ENCODE peak calls at places on chromosomes 16 and 17, in four cellular contexts. A is stimulated activated CD8-positive, alpha-beta memory T cell treated with anti-CD3 and anti-CD28 coated beads, Interleukin-4, amount 100 ng/mL, for 24 hours; X is AG20443; E is Caco-2. U is an unnamed sample.

GRCh38 chr16:68197250-68197649 is 38.7 kb downstream of the ESRP2 start:
- DNase-seq in E (no peak), X (no peak), A (no peak), U (no peak)

GRCh38 chr17:10574324-10574723 is 24.9 kb upstream of the MYH2 start:
- DNase-seq in X (no peak), E (no peak), A (no peak), U (no peak)

GRCh38 chr16:2475413-2476344 is 752 bp downstream of the TBC1D24 start:
- DNase-seq in A (no peak), E (peak), X (no peak), U (no peak)

GRCh38 chr16:35525979-35526590 is 2066.7 kb downstream of the TP53TG3F start:
- DNase-seq in E (no peak), X (no peak), A (no peak), U (no peak)

GRCh38 chr16:6160871-6161270 is 1063.3 kb upstream of the EEF2KMT start:
- DNase-seq in X (no peak), A (no peak), E (no peak), U (no peak)

GRCh38 chr17:77602062-77602746 is 356.3 kb upstream of the TNRC6C start:
- DNase-seq in X (peak), E (no peak), A (no peak), U (peak)

GRCh38 chr16:17396762-17397498 is 73.8 kb downstream of the XYLT1 start:
- DNase-seq in E (no peak), X (no peak), A (no peak), U (no peak)

GRCh38 chr16:49698416-49698815 is 157.5 kb downstream of the ZNF423 start:
- DNase-seq in A (no peak), X (no peak), E (no peak), U (no peak)

GRCh38 chr16:24539850-24540484 is 601 bp downstream of the RBBP6 start:
- DNase-seq in A (peak), X (peak), E (no peak), U (peak)

GRCh38 chr16:16073884-16074781 is 124.7 kb downstream of the ABCC1 start:
- DNase-seq in X (peak), E (peak), A (no peak), U (peak)

GRCh38 chr16:30395155-30395991 is at the start of gene ZNF48:
- DNase-seq in A (peak), E (peak), X (peak), U (peak)

GRCh38 chr16:81324808-81325207 is 10.0 kb downstream of the GAN start:
- DNase-seq in A (no peak), E (no peak), X (peak), U (no peak)

GRCh38 chr17:2547176-2547575 is 35.5 kb upstream of the METTL16 start:
- DNase-seq in X (peak), E (no peak), A (no peak), U (peak)

GRCh38 chr16:86576591-86577313 is 1.6 kb upstream of the FOXL1 start:
- DNase-seq in X (no peak), E (peak), A (no peak), U (peak)

GRCh38 chr16:9183682-9184353 is 92.4 kb downstream of the HAPSTR1 start:
- DNase-seq in E (no peak), X (no peak), A (no peak), U (no peak)

GRCh38 chr17:48131216-48131824 is 23.8 kb downstream of the SNX11 start:
- DNase-seq in X (peak), E (peak), A (no peak), U (peak)

GRCh38 chr17:36600477-36600876 is 906 bp upstream of the MRM1 start:
- DNase-seq in X (no peak), A (no peak), E (no peak), U (no peak)

GRCh38 chr16:85519540-85520231 is 93.4 kb upstream of the GSE1 start:
- DNase-seq in E (no peak), A (no peak), X (no peak), U (no peak)

GRCh38 chr16:48235556-48236136 is 8.5 kb upstream of the LONP2 start:
- DNase-seq in X (no peak), E (peak), A (no peak), U (no peak)

GRCh38 chr17:50397111-50397918 is at the start of gene LRRC59:
- DNase-seq in A (peak), X (peak), E (peak), U (peak)

GRCh38 chr17:43477832-43478634 is 5.7 kb upstream of the DHX8 start:
- DNase-seq in X (peak), A (no peak), E (no peak), U (no peak)

GRCh38 chr16:59060212-59060611 is 326.1 kb upstream of the GOT2 start:
- DNase-seq in E (no peak), X (peak), A (no peak), U (no peak)

GRCh38 chr16:68993885-68994284 is 111.6 kb upstream of the HAS3 start:
- DNase-seq in E (peak), X (peak), A (no peak), U (peak)

GRCh38 chr17:55735784-55736405 is 13.2 kb upstream of the TMEM100 start:
- DNase-seq in X (peak), A (no peak), E (peak), U (peak)

GRCh38 chr16:69618307-69618706 is 52.5 kb downstream of the NFAT5 start:
- DNase-seq in E (no peak), A (no peak), X (no peak), U (no peak)

GRCh38 chr17:8320990-8321389 is 10.9 kb downstream of the ARHGEF15 start:
- DNase-seq in A (no peak), X (peak), E (no peak), U (no peak)

GRCh38 chr16:19559242-19559910 is 3.9 kb downstream of the VPS35L start:
- DNase-seq in A (no peak), E (peak), X (peak), U (peak)

GRCh38 chr16:74752756-74753155 is 21.9 kb downstream of the FA2H start:
- DNase-seq in A (no peak), X (no peak), E (no peak), U (no peak)

GRCh38 chr17:45147102-45147580 is 1.1 kb upstream of the HEXIM1 start:
- DNase-seq in E (no peak), X (peak), A (no peak), U (peak)

GRCh38 chr17:282912-283882 is 69.4 kb downstream of the RPH3AL start:
- DNase-seq in X (no peak), A (no peak), E (no peak), U (no peak)

GRCh38 chr17:73430848-73431247 is 119.0 kb upstream of the CDC42EP4 start:
- DNase-seq in X (no peak), E (no peak), A (no peak), U (no peak)

GRCh38 chr16:561957-562938 is 2.1 kb downstream of the PRR35 start:
- DNase-seq in A (no peak), E (no peak), X (no peak), U (no peak)

GRCh38 chr16:69772560-69773254 is 10.6 kb downstream of the WWP2 start:
- DNase-seq in X (peak), A (no peak), E (no peak), U (peak)

GRCh38 chr17:16439867-16440351 is 24.5 kb downstream of the TRPV2 start:
- DNase-seq in E (no peak), A (no peak), X (no peak), U (no peak)

GRCh38 chr17:72702998-72703397 is 389.5 kb downstream of the SLC39A11 start:
- DNase-seq in X (no peak), E (no peak), A (no peak), U (no peak)

GRCh38 chr17:3964203-3965122 is at the start of gene ATP2A3:
- DNase-seq in X (peak), A (peak), E (peak), U (peak)